ENCODE peak calls at places on chromosome 7, in six cellular contexts. O is WERI-Rb-1; Z is fibroblast of gingiva; J is NCI-H345; Q is stimulated activated CD4-positive, alpha-beta T cell treated with anti-CD3 and anti-CD28 coated beads, Interleukin-12 subunit alpha, Interleukin-12 subunit beta, amount 100 ng/mL, for 48 hours; C is T-helper 1 cell. K is an unnamed sample.

GRCh38 chr7:151918444-151918843 is 37.8 kb upstream of the GALNTL5 start:
- DNase-seq in J (no peak), C (no peak), Q (no peak), O (no peak), Z (no peak), K (no peak)

GRCh38 chr7:129741743-129742213 is 130.3 kb downstream of the NRF1 start:
- DNase-seq in O (peak; percentile 58), J (peak; percentile 91), Z (peak; percentile 18), C (no peak), Q (no peak), K (no peak)

GRCh38 chr7:85135931-85136330 is 50.9 kb downstream of the SEMA3D start:
- DNase-seq in O (no peak), Z (peak; percentile 13), J (no peak), Q (no peak), C (no peak), K (peak; percentile 20)

GRCh38 chr7:70634610-70635068 is 497.3 kb upstream of the GALNT17 start:
- DNase-seq in Z (no peak), O (no peak), C (no peak), J (no peak), Q (no peak), K (no peak)

GRCh38 chr7:53306846-53307245 is 271.4 kb downstream of the POM121L12 start:
- DNase-seq in J (no peak), O (no peak), C (no peak), Q (no peak), Z (no peak), K (no peak)

GRCh38 chr7:69732203-69732602 is 133.9 kb downstream of the AUTS2 start:
- DNase-seq in J (no peak), Z (no peak), C (no peak), Q (no peak), O (no peak), K (no peak)

GRCh38 chr7:128174391-128174790 is 66.7 kb upstream of the LEP start:
- DNase-seq in O (peak; percentile 27), Q (no peak), C (no peak), J (no peak), Z (no peak), K (no peak)

GRCh38 chr7:158778476-158778875 is 50.8 kb downstream of the ESYT2 start:
- DNase-seq in Q (no peak), C (no peak), Z (peak; percentile 68), J (no peak), O (no peak), K (no peak)

GRCh38 chr7:130823060-130823459 is 89.1 kb upstream of the KLF14 start:
- DNase-seq in Q (no peak), O (no peak), C (no peak), J (no peak), Z (no peak), K (no peak)

GRCh38 chr7:25832456-25832855 is 319.5 kb upstream of the NFE2L3 start:
- DNase-seq in Q (no peak), C (no peak), Z (no peak), J (no peak), O (no peak), K (no peak)

GRCh38 chr7:81924494-81924893 is 154.6 kb upstream of the HGF start:
- DNase-seq in Z (no peak), O (no peak), C (no peak), Q (no peak), J (no peak), K (no peak)

GRCh38 chr7:45921699-45922519 is 837 bp upstream of the IGFBP3 start:
- DNase-seq in J (peak; percentile 13), C (no peak), Q (no peak), Z (peak; percentile 54), O (peak; percentile 74), K (no peak)

GRCh38 chr7:31204066-31204465 is 136.5 kb downstream of the NEUROD6 start:
- DNase-seq in Z (no peak), O (no peak), Q (no peak), C (no peak), J (no peak), K (no peak)

GRCh38 chr7:34575006-34575405 is 83.0 kb upstream of the NPSR1 start:
- DNase-seq in J (no peak), Z (no peak), Q (no peak), C (no peak), O (no peak), K (no peak)

GRCh38 chr7:44184221-44184873 is 4.9 kb downstream of the GCK start:
- DNase-seq in Z (peak; percentile 34), J (peak; percentile 26), C (no peak), Q (no peak), O (peak; percentile 71), K (peak; percentile 83)

GRCh38 chr7:131945313-131945831 is 388.9 kb upstream of the PODXL start:
- DNase-seq in Q (peak; percentile 3), O (peak; percentile 74), C (no peak), Z (peak; percentile 3), J (peak; percentile 62), K (no peak)

GRCh38 chr7:106217089-106217542 is 67.7 kb downstream of the NAMPT start:
- DNase-seq in J (no peak), Q (no peak), Z (peak; percentile 88), O (no peak), C (no peak), K (peak; percentile 76)

GRCh38 chr7:139984642-139985539 is 77.9 kb downstream of the PARP12 start:
- DNase-seq in O (no peak), Q (no peak), C (no peak), Z (no peak), J (no peak), K (no peak)

GRCh38 chr7:43199761-43200160 is 87.3 kb downstream of the HECW1 start:
- DNase-seq in O (no peak), Q (no peak), Z (no peak), C (no peak), J (no peak), K (no peak)

GRCh38 chr7:155962191-155962967 is 150.1 kb upstream of the SHH start:
- DNase-seq in Q (peak; percentile 36), O (no peak), C (no peak), J (no peak), Z (no peak), K (peak; percentile 67)

GRCh38 chr7:97004237-97004930 is 969 bp upstream of the DLX6 start:
- DNase-seq in C (no peak), Z (no peak), J (no peak), Q (no peak), O (no peak), K (no peak)

GRCh38 chr7:148916186-148916585 is 32.1 kb upstream of the EZH2 start:
- DNase-seq in Z (peak; percentile 50), C (no peak), Q (no peak), O (no peak), J (no peak), K (no peak)

GRCh38 chr7:12951397-12951801 is 264.0 kb downstream of the ARL4A start:
- DNase-seq in Q (no peak), J (no peak), O (no peak), C (no peak), Z (peak; percentile 50), K (peak; percentile 42)

GRCh38 chr7:29950480-29950879 is 39.1 kb downstream of the SCRN1 start:
- DNase-seq in Z (no peak), O (no peak), Q (no peak), J (no peak), C (no peak), K (no peak)

K was measured in SW 1271.